ENCODE peak calls at places on chromosome 4, in five cellular contexts. One of them, this sample, is unnamed. For H3K4me1, the result is how much of the 10 kb centered on the place peaks cover.

GRCh38 chr4:140935259-140935658 is 179.1 kb upstream of the TBC1D9 start:
- DNase-seq in SJSA1: no peak
- DNase-seq in mucosa of descending colon: no peak
- DNase-seq in hepatocyte: peak
- DNase-seq in lower lobe of right lung: no peak
- DNase-seq in this sample: no peak

GRCh38 chr4:25903905-25904747 is 9.9 kb upstream of the SMIM20 start:
- DNase-seq in SJSA1: no peak
- DNase-seq in mucosa of descending colon: no peak
- DNase-seq in hepatocyte: no peak
- DNase-seq in lower lobe of right lung: no peak
- DNase-seq in this sample: no peak

GRCh38 chr4:143256456-143256855 is 71.7 kb downstream of the USP38 start:
- DNase-seq in SJSA1: no peak
- DNase-seq in mucosa of descending colon: no peak
- DNase-seq in hepatocyte: no peak
- DNase-seq in lower lobe of right lung: no peak
- DNase-seq in this sample: no peak

GRCh38 chr4:93776386-93777080 is 52.0 kb upstream of the ATOH1 start:
- DNase-seq in SJSA1: no peak
- DNase-seq in mucosa of descending colon: no peak
- DNase-seq in hepatocyte: no peak
- DNase-seq in lower lobe of right lung: no peak
- DNase-seq in this sample: peak

GRCh38 chr4:108172780-108173598 is 4.3 kb upstream of the LEF1 start:
- DNase-seq in SJSA1: peak
- DNase-seq in mucosa of descending colon: peak
- DNase-seq in hepatocyte: peak
- DNase-seq in lower lobe of right lung: peak
- DNase-seq in this sample: peak

GRCh38 chr4:5800496-5800895 is 89.5 kb downstream of the EVC start:
- DNase-seq in SJSA1: no peak
- DNase-seq in mucosa of descending colon: no peak
- DNase-seq in hepatocyte: no peak
- DNase-seq in lower lobe of right lung: no peak
- DNase-seq in this sample: no peak

GRCh38 chr4:138090145-138090917 is 151.8 kb downstream of the SLC7A11 start:
- DNase-seq in SJSA1: peak
- DNase-seq in mucosa of descending colon: no peak
- DNase-seq in hepatocyte: peak
- DNase-seq in lower lobe of right lung: no peak
- DNase-seq in this sample: peak

GRCh38 chr4:849478-850175 is 23.7 kb upstream of the CPLX1 start:
- DNase-seq in SJSA1: no peak
- DNase-seq in mucosa of descending colon: no peak
- DNase-seq in hepatocyte: no peak
- DNase-seq in lower lobe of right lung: peak
- DNase-seq in this sample: no peak

GRCh38 chr4:141646969-141647368 is 10.6 kb downstream of the IL15 start:
- DNase-seq in SJSA1: no peak
- DNase-seq in mucosa of descending colon: no peak
- DNase-seq in hepatocyte: no peak
- DNase-seq in lower lobe of right lung: no peak
- DNase-seq in this sample: no peak

GRCh38 chr4:107757293-107757692 is 37.3 kb upstream of the PAPSS1 start:
- DNase-seq in SJSA1: no peak
- DNase-seq in mucosa of descending colon: no peak
- DNase-seq in hepatocyte: no peak
- DNase-seq in lower lobe of right lung: no peak
- DNase-seq in this sample: no peak

GRCh38 chr4:83219344-83219990 is 65.1 kb downstream of the COQ2 start:
- DNase-seq in SJSA1: peak
- DNase-seq in mucosa of descending colon: no peak
- DNase-seq in hepatocyte: no peak
- DNase-seq in lower lobe of right lung: peak
- DNase-seq in this sample: peak

GRCh38 chr4:15414601-15415091 is 13.2 kb upstream of the C1QTNF7 start:
- DNase-seq in SJSA1: no peak
- DNase-seq in mucosa of descending colon: no peak
- DNase-seq in hepatocyte: no peak
- DNase-seq in lower lobe of right lung: no peak
- DNase-seq in this sample: no peak

GRCh38 chr4:89067407-89067806 is 10.4 kb upstream of the FAM13A start:
- DNase-seq in SJSA1: no peak
- DNase-seq in mucosa of descending colon: no peak
- DNase-seq in hepatocyte: no peak
- DNase-seq in lower lobe of right lung: no peak
- DNase-seq in this sample: no peak

GRCh38 chr4:16754104-16754503 is 144.3 kb downstream of the LDB2 start:
- DNase-seq in SJSA1: no peak
- DNase-seq in mucosa of descending colon: no peak
- DNase-seq in hepatocyte: no peak
- DNase-seq in lower lobe of right lung: no peak
- DNase-seq in this sample: no peak

GRCh38 chr4:188779586-188779985 is 640.3 kb downstream of the TRIML1 start:
- DNase-seq in SJSA1: no peak
- DNase-seq in mucosa of descending colon: no peak
- DNase-seq in hepatocyte: no peak
- DNase-seq in lower lobe of right lung: no peak
- DNase-seq in this sample: no peak

GRCh38 chr4:86818845-86819244 is 30.3 kb downstream of the SLC10A6 start:
- DNase-seq in SJSA1: no peak
- DNase-seq in mucosa of descending colon: no peak
- DNase-seq in hepatocyte: peak
- DNase-seq in lower lobe of right lung: no peak
- DNase-seq in this sample: peak

GRCh38 chr4:109739547-109739946 is 9.7 kb upstream of the PLA2G12A start:
- DNase-seq in SJSA1: no peak
- DNase-seq in mucosa of descending colon: no peak
- DNase-seq in hepatocyte: no peak
- DNase-seq in lower lobe of right lung: no peak
- DNase-seq in this sample: no peak

GRCh38 chr4:39151120-39151713 is 31.1 kb upstream of the WDR19 start:
- DNase-seq in SJSA1: no peak
- DNase-seq in mucosa of descending colon: no peak
- DNase-seq in hepatocyte: no peak
- DNase-seq in lower lobe of right lung: no peak
- DNase-seq in this sample: peak

GRCh38 chr4:83269256-83269655 is 15.3 kb downstream of the COQ2 start:
- DNase-seq in SJSA1: no peak
- DNase-seq in mucosa of descending colon: no peak
- DNase-seq in hepatocyte: no peak
- DNase-seq in lower lobe of right lung: no peak
- DNase-seq in this sample: no peak

GRCh38 chr4:177574446-177574845 is 132.2 kb upstream of the AGA start:
- DNase-seq in SJSA1: no peak
- DNase-seq in mucosa of descending colon: no peak
- DNase-seq in hepatocyte: no peak
- DNase-seq in lower lobe of right lung: no peak
- DNase-seq in this sample: no peak

GRCh38 chr4:165766018-165766417 is 107.0 kb upstream of the TLL1 start:
- DNase-seq in SJSA1: no peak
- DNase-seq in mucosa of descending colon: no peak
- DNase-seq in hepatocyte: no peak
- DNase-seq in lower lobe of right lung: no peak
- DNase-seq in this sample: no peak

GRCh38 chr4:81905966-81906365 is 434.3 kb upstream of the RASGEF1B start:
- DNase-seq in SJSA1: no peak
- DNase-seq in mucosa of descending colon: no peak
- DNase-seq in hepatocyte: peak
- DNase-seq in lower lobe of right lung: no peak
- DNase-seq in this sample: no peak

GRCh38 chr4:145907363-145907762 is 31.3 kb downstream of the ZNF827 start:
- DNase-seq in SJSA1: no peak
- DNase-seq in mucosa of descending colon: no peak
- DNase-seq in hepatocyte: no peak
- DNase-seq in lower lobe of right lung: no peak
- DNase-seq in this sample: no peak

GRCh38 chr4:24980064-24980690 is 50.6 kb downstream of the LGI2 start:
- DNase-seq in SJSA1: no peak
- DNase-seq in mucosa of descending colon: no peak
- DNase-seq in hepatocyte: peak
- DNase-seq in lower lobe of right lung: no peak
- DNase-seq in this sample: peak

GRCh38 chr4:22439947-22440346 is 75.9 kb downstream of the ADGRA3 start:
- DNase-seq in SJSA1: no peak
- DNase-seq in mucosa of descending colon: no peak
- DNase-seq in hepatocyte: no peak
- DNase-seq in lower lobe of right lung: no peak
- DNase-seq in this sample: no peak

GRCh38 chr4:162645381-162645780 is 481.6 kb upstream of the FSTL5 start:
- DNase-seq in SJSA1: no peak
- DNase-seq in mucosa of descending colon: no peak
- DNase-seq in hepatocyte: peak
- DNase-seq in lower lobe of right lung: no peak
- DNase-seq in this sample: no peak

GRCh38 chr4:4533461-4534169 is 8.2 kb downstream of the STX18 start:
- DNase-seq in SJSA1: no peak
- DNase-seq in mucosa of descending colon: no peak
- DNase-seq in hepatocyte: no peak
- DNase-seq in lower lobe of right lung: no peak
- DNase-seq in this sample: no peak

GRCh38 chr4:26173619-26174018 is 147.2 kb upstream of the RBPJ start:
- DNase-seq in SJSA1: peak
- DNase-seq in mucosa of descending colon: no peak
- DNase-seq in hepatocyte: peak
- DNase-seq in lower lobe of right lung: no peak
- DNase-seq in this sample: no peak

GRCh38 chr4:40196724-40197281 is at the start of gene RHOH:
- DNase-seq in SJSA1: no peak
- DNase-seq in mucosa of descending colon: peak
- DNase-seq in hepatocyte: no peak
- DNase-seq in lower lobe of right lung: no peak
- DNase-seq in this sample: peak

GRCh38 chr4:54685810-54686209 is 28.1 kb downstream of the KIT start:
- DNase-seq in SJSA1: no peak
- DNase-seq in mucosa of descending colon: no peak
- DNase-seq in hepatocyte: no peak
- DNase-seq in lower lobe of right lung: no peak
- DNase-seq in this sample: no peak

GRCh38 chr4:56728512-56728911 is 47.4 kb upstream of the HOPX start:
- DNase-seq in SJSA1: peak
- DNase-seq in mucosa of descending colon: peak
- DNase-seq in hepatocyte: peak
- DNase-seq in lower lobe of right lung: peak
- DNase-seq in this sample: peak

DNA sequence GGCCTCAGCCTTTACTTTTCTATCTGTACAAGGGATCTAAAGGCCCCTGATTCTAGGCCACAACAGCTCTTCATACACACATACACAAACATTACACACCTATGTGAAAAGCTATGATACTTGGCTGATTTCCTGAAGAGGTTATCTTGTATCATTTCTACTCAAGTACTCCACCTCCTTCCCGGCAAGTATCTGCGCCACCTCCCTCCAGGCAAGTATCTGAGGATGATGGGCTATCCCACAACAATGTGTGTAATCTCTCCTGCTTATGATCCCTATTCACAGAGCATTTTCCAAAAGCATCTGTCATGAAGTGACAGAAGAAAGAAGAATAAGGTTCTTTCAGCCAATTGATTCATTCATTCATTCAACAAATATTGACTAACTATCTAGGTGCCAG is 36.8 kb downstream of the AFAP1 start:
- DNase-seq in SJSA1: no peak
- DNase-seq in mucosa of descending colon: no peak
- DNase-seq in hepatocyte: no peak
- DNase-seq in lower lobe of right lung: no peak
- DNase-seq in this sample: no peak
- H3K4me1 ChIP-seq in SJSA1: under half
- H3K4me1 ChIP-seq in mucosa of descending colon: under half
- H3K4me1 ChIP-seq in hepatocyte: under half
- H3K4me1 ChIP-seq in lower lobe of right lung: under half
- H3K4me1 ChIP-seq in this sample: under half

DNA sequence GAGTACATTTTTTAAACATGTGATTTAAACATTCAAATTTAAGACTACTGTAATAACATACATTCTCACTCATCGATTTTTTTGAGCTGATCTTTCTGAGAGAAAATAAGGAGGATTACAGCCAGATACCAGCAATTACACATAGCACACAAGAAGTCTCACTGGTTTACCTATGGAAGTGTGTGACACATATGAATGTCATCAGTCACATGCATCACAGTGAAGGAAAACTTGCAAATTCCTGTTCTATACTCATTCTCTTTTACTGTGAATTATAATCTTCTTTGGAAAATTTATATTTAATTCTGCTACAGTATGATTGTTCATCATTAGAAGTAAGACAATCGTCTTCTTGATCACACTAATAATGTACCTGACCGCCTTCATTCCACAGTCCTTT is 21.3 kb upstream of the BMP2K start:
- DNase-seq in SJSA1: no peak
- DNase-seq in mucosa of descending colon: no peak
- DNase-seq in hepatocyte: no peak
- DNase-seq in lower lobe of right lung: no peak
- DNase-seq in this sample: no peak
- H3K4me3 ChIP-seq in SJSA1: no peak
- H3K4me3 ChIP-seq in mucosa of descending colon: no peak
- H3K4me3 ChIP-seq in hepatocyte: no peak
- H3K4me3 ChIP-seq in lower lobe of right lung: no peak
- H3K4me3 ChIP-seq in this sample: no peak

GRCh38 chr4:159150380-159150779 is 47.5 kb downstream of the RAPGEF2 start:
- DNase-seq in SJSA1: no peak
- DNase-seq in mucosa of descending colon: no peak
- DNase-seq in hepatocyte: no peak
- DNase-seq in lower lobe of right lung: no peak
- DNase-seq in this sample: no peak
- H3K4me1 ChIP-seq in SJSA1: under half
- H3K4me1 ChIP-seq in mucosa of descending colon: under half
- H3K4me1 ChIP-seq in hepatocyte: under half
- H3K4me1 ChIP-seq in lower lobe of right lung: under half
- H3K4me1 ChIP-seq in this sample: under half

DNA sequence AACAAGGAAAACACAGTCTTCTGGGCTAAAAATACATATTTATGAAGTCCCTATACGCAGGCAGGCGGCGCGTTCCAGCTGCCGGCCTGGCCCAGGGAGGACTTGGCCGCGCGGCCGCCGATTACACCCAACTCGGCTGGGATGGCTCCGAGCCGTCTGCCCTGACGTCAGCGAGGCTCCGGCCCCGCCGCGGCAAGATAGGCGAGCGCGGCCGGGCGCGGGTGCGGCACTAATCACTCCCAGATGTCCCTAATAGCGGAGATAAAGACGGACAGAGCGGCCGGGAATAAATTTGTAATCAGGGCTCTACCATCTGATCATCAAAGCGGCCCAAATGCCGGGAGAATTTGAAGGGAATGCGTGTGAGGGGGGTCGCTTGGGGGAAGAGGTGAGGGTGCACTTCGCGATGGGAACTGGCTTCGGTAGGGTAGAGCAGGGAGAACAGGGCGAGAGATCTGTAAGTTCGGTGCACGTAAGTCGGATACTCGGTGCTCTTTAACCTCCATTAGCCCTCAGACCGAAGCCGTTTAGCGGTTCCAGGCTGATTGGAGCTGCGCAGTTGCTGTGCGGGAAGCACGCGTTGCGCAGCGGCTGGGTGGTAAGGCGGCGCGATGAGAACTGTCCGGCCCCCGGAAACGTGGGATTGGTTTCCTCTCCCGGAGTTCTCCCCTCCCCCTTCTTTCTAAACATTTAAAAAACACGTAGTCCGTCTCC is 7.7 kb downstream of the HAND2 start:
- DNase-seq in SJSA1: no peak
- DNase-seq in mucosa of descending colon: peak
- DNase-seq in hepatocyte: peak
- DNase-seq in lower lobe of right lung: no peak
- DNase-seq in this sample: peak
- H3K4me3 ChIP-seq in SJSA1: peak
- H3K4me3 ChIP-seq in mucosa of descending colon: no peak
- H3K4me3 ChIP-seq in hepatocyte: peak
- H3K4me3 ChIP-seq in lower lobe of right lung: peak
- H3K4me3 ChIP-seq in this sample: no peak

GRCh38 chr4:151202851-151203455 is 74.0 kb upstream of the PRSS48 start:
- DNase-seq in SJSA1: no peak
- DNase-seq in mucosa of descending colon: no peak
- DNase-seq in hepatocyte: no peak
- DNase-seq in lower lobe of right lung: no peak
- DNase-seq in this sample: no peak
- H3K4me1 ChIP-seq in SJSA1: under half
- H3K4me1 ChIP-seq in mucosa of descending colon: under half
- H3K4me1 ChIP-seq in hepatocyte: under half
- H3K4me1 ChIP-seq in lower lobe of right lung: half or more
- H3K4me1 ChIP-seq in this sample: under half